ENCODE peak calls at places on chromosomes 12 and 14, in eight cellular contexts. One of them, this sample, is unnamed.

GRCh38 chr12:108305520-108305919 is 33.6 kb downstream of the CMKLR1 start:
- DNase-seq in activated CD4-positive, alpha-beta memory T cell treated with anti-CD3 and anti-CD28 coated beads for 36 hours: peak
- DNase-seq in RWPE1: peak
- DNase-seq in lung: peak
- DNase-seq in aorta: peak
- DNase-seq in GM04504: peak
- DNase-seq in heart left ventricle: peak
- DNase-seq in Calu3: peak
- DNase-seq in this sample: no peak

GRCh38 chr12:92945659-92946220 is 16.6 kb upstream of the EEA1 start:
- DNase-seq in lung: no peak
- DNase-seq in Calu3: no peak
- DNase-seq in heart left ventricle: no peak
- DNase-seq in RWPE1: no peak
- DNase-seq in activated CD4-positive, alpha-beta memory T cell treated with anti-CD3 and anti-CD28 coated beads for 36 hours: no peak
- DNase-seq in aorta: no peak
- DNase-seq in GM04504: no peak
- DNase-seq in this sample: no peak

GRCh38 chr12:101491325-101491724 is 16.2 kb downstream of the SPIC start:
- DNase-seq in RWPE1: no peak
- DNase-seq in Calu3: no peak
- DNase-seq in activated CD4-positive, alpha-beta memory T cell treated with anti-CD3 and anti-CD28 coated beads for 36 hours: no peak
- DNase-seq in aorta: no peak
- DNase-seq in heart left ventricle: no peak
- DNase-seq in lung: no peak
- DNase-seq in GM04504: no peak
- DNase-seq in this sample: no peak

GRCh38 chr12:53333289-53333688 is 2.9 kb downstream of the SP7 start:
- DNase-seq in GM04504: no peak
- DNase-seq in RWPE1: no peak
- DNase-seq in lung: no peak
- DNase-seq in aorta: no peak
- DNase-seq in Calu3: no peak
- DNase-seq in heart left ventricle: no peak
- DNase-seq in activated CD4-positive, alpha-beta memory T cell treated with anti-CD3 and anti-CD28 coated beads for 36 hours: no peak
- DNase-seq in this sample: no peak

GRCh38 chr12:122951406-122951805 is 14.9 kb downstream of the ABCB9 start:
- DNase-seq in RWPE1: peak
- DNase-seq in aorta: no peak
- DNase-seq in lung: no peak
- DNase-seq in heart left ventricle: no peak
- DNase-seq in GM04504: no peak
- DNase-seq in activated CD4-positive, alpha-beta memory T cell treated with anti-CD3 and anti-CD28 coated beads for 36 hours: no peak
- DNase-seq in Calu3: peak
- DNase-seq in this sample: no peak

GRCh38 chr12:27198036-27198435 is 46.0 kb upstream of the STK38L start:
- DNase-seq in Calu3: no peak
- DNase-seq in RWPE1: no peak
- DNase-seq in heart left ventricle: no peak
- DNase-seq in GM04504: no peak
- DNase-seq in aorta: peak
- DNase-seq in lung: no peak
- DNase-seq in activated CD4-positive, alpha-beta memory T cell treated with anti-CD3 and anti-CD28 coated beads for 36 hours: no peak
- DNase-seq in this sample: no peak

GRCh38 chr12:43795716-43796282 is 10.3 kb downstream of the TWF1 start:
- DNase-seq in lung: peak
- DNase-seq in RWPE1: no peak
- DNase-seq in aorta: no peak
- DNase-seq in GM04504: no peak
- DNase-seq in heart left ventricle: no peak
- DNase-seq in Calu3: no peak
- DNase-seq in activated CD4-positive, alpha-beta memory T cell treated with anti-CD3 and anti-CD28 coated beads for 36 hours: no peak
- DNase-seq in this sample: no peak

GRCh38 chr12:110289711-110290078 is 8.6 kb downstream of the ATP2A2 start:
- DNase-seq in aorta: no peak
- DNase-seq in activated CD4-positive, alpha-beta memory T cell treated with anti-CD3 and anti-CD28 coated beads for 36 hours: no peak
- DNase-seq in lung: no peak
- DNase-seq in GM04504: no peak
- DNase-seq in RWPE1: no peak
- DNase-seq in Calu3: no peak
- DNase-seq in heart left ventricle: no peak
- DNase-seq in this sample: no peak

GRCh38 chr12:124898200-124898950 is 16.1 kb downstream of the UBC start:
- DNase-seq in heart left ventricle: no peak
- DNase-seq in lung: no peak
- DNase-seq in GM04504: no peak
- DNase-seq in Calu3: peak
- DNase-seq in RWPE1: no peak
- DNase-seq in aorta: peak
- DNase-seq in activated CD4-positive, alpha-beta memory T cell treated with anti-CD3 and anti-CD28 coated beads for 36 hours: peak
- DNase-seq in this sample: no peak

GRCh38 chr14:30223966-30224365 is 296.3 kb upstream of the PRKD1 start:
- DNase-seq in activated CD4-positive, alpha-beta memory T cell treated with anti-CD3 and anti-CD28 coated beads for 36 hours: no peak
- DNase-seq in RWPE1: no peak
- DNase-seq in GM04504: no peak
- DNase-seq in lung: peak
- DNase-seq in heart left ventricle: no peak
- DNase-seq in Calu3: peak
- DNase-seq in aorta: peak
- DNase-seq in this sample: no peak

GRCh38 chr12:49325606-49326005 is 2.6 kb downstream of the TROAP start:
- DNase-seq in activated CD4-positive, alpha-beta memory T cell treated with anti-CD3 and anti-CD28 coated beads for 36 hours: no peak
- DNase-seq in GM04504: no peak
- DNase-seq in Calu3: no peak
- DNase-seq in aorta: no peak
- DNase-seq in lung: no peak
- DNase-seq in RWPE1: no peak
- DNase-seq in heart left ventricle: no peak
- DNase-seq in this sample: no peak

GRCh38 chr14:30330452-30330851 is 228.5 kb upstream of the G2E3 start:
- DNase-seq in lung: no peak
- DNase-seq in activated CD4-positive, alpha-beta memory T cell treated with anti-CD3 and anti-CD28 coated beads for 36 hours: no peak
- DNase-seq in aorta: no peak
- DNase-seq in Calu3: no peak
- DNase-seq in RWPE1: peak
- DNase-seq in heart left ventricle: no peak
- DNase-seq in GM04504: no peak
- DNase-seq in this sample: no peak

GRCh38 chr12:119802472-119802871 is 74.6 kb downstream of the CIT start:
- DNase-seq in activated CD4-positive, alpha-beta memory T cell treated with anti-CD3 and anti-CD28 coated beads for 36 hours: no peak
- DNase-seq in Calu3: no peak
- DNase-seq in RWPE1: no peak
- DNase-seq in lung: no peak
- DNase-seq in GM04504: peak
- DNase-seq in heart left ventricle: peak
- DNase-seq in aorta: peak
- DNase-seq in this sample: no peak

GRCh38 chr12:89345830-89346740 is 6.2 kb downstream of the DUSP6 start:
- DNase-seq in activated CD4-positive, alpha-beta memory T cell treated with anti-CD3 and anti-CD28 coated beads for 36 hours: peak
- DNase-seq in aorta: peak
- DNase-seq in RWPE1: no peak
- DNase-seq in lung: peak
- DNase-seq in GM04504: no peak
- DNase-seq in heart left ventricle: peak
- DNase-seq in Calu3: peak
- DNase-seq in this sample: peak

GRCh38 chr14:67999290-67999689 is 179.7 kb downstream of the RAD51B start:
- DNase-seq in Calu3: no peak
- DNase-seq in activated CD4-positive, alpha-beta memory T cell treated with anti-CD3 and anti-CD28 coated beads for 36 hours: no peak
- DNase-seq in aorta: no peak
- DNase-seq in heart left ventricle: no peak
- DNase-seq in RWPE1: no peak
- DNase-seq in GM04504: no peak
- DNase-seq in lung: no peak
- DNase-seq in this sample: no peak

GRCh38 chr12:15931590-15932053 is 20.5 kb downstream of the DERA start:
- DNase-seq in GM04504: no peak
- DNase-seq in RWPE1: no peak
- DNase-seq in heart left ventricle: no peak
- DNase-seq in aorta: no peak
- DNase-seq in activated CD4-positive, alpha-beta memory T cell treated with anti-CD3 and anti-CD28 coated beads for 36 hours: no peak
- DNase-seq in Calu3: no peak
- DNase-seq in lung: no peak
- DNase-seq in this sample: no peak

GRCh38 chr14:24224618-24225071 is 7.5 kb downstream of the NEDD8 start:
- DNase-seq in GM04504: peak
- DNase-seq in activated CD4-positive, alpha-beta memory T cell treated with anti-CD3 and anti-CD28 coated beads for 36 hours: no peak
- DNase-seq in lung: no peak
- DNase-seq in aorta: no peak
- DNase-seq in Calu3: no peak
- DNase-seq in heart left ventricle: no peak
- DNase-seq in RWPE1: peak
- DNase-seq in this sample: peak

GRCh38 chr12:79140711-79141110 is 276.1 kb downstream of the SYT1 start:
- DNase-seq in lung: no peak
- DNase-seq in activated CD4-positive, alpha-beta memory T cell treated with anti-CD3 and anti-CD28 coated beads for 36 hours: no peak
- DNase-seq in GM04504: no peak
- DNase-seq in RWPE1: no peak
- DNase-seq in Calu3: no peak
- DNase-seq in aorta: no peak
- DNase-seq in heart left ventricle: no peak
- DNase-seq in this sample: no peak

GRCh38 chr12:110543252-110543959 is 39.7 kb downstream of the PPTC7 start:
- DNase-seq in GM04504: no peak
- DNase-seq in Calu3: no peak
- DNase-seq in lung: peak
- DNase-seq in RWPE1: peak
- DNase-seq in heart left ventricle: peak
- DNase-seq in aorta: peak
- DNase-seq in activated CD4-positive, alpha-beta memory T cell treated with anti-CD3 and anti-CD28 coated beads for 36 hours: no peak
- DNase-seq in this sample: no peak

GRCh38 chr12:17215754-17216153 is 609.8 kb upstream of the LMO3 start:
- DNase-seq in heart left ventricle: no peak
- DNase-seq in activated CD4-positive, alpha-beta memory T cell treated with anti-CD3 and anti-CD28 coated beads for 36 hours: no peak
- DNase-seq in lung: no peak
- DNase-seq in RWPE1: no peak
- DNase-seq in aorta: no peak
- DNase-seq in GM04504: no peak
- DNase-seq in Calu3: peak
- DNase-seq in this sample: no peak

GRCh38 chr12:180445-180844 is 33.5 kb downstream of the SLC6A12 start:
- DNase-seq in aorta: peak
- DNase-seq in GM04504: no peak
- DNase-seq in Calu3: no peak
- DNase-seq in activated CD4-positive, alpha-beta memory T cell treated with anti-CD3 and anti-CD28 coated beads for 36 hours: no peak
- DNase-seq in lung: no peak
- DNase-seq in RWPE1: no peak
- DNase-seq in heart left ventricle: peak
- DNase-seq in this sample: no peak

GRCh38 chr12:11651785-11652184 is 2.3 kb downstream of the ETV6 start:
- DNase-seq in RWPE1: no peak
- DNase-seq in lung: no peak
- DNase-seq in heart left ventricle: no peak
- DNase-seq in aorta: no peak
- DNase-seq in Calu3: no peak
- DNase-seq in activated CD4-positive, alpha-beta memory T cell treated with anti-CD3 and anti-CD28 coated beads for 36 hours: no peak
- DNase-seq in GM04504: no peak
- DNase-seq in this sample: no peak

GRCh38 chr14:102390064-102390463 is 27.3 kb downstream of the TECPR2 start:
- DNase-seq in lung: no peak
- DNase-seq in aorta: no peak
- DNase-seq in RWPE1: no peak
- DNase-seq in heart left ventricle: no peak
- DNase-seq in activated CD4-positive, alpha-beta memory T cell treated with anti-CD3 and anti-CD28 coated beads for 36 hours: no peak
- DNase-seq in GM04504: no peak
- DNase-seq in Calu3: peak
- DNase-seq in this sample: peak

GRCh38 chr14:87944987-87945604 is 47.9 kb downstream of the GALC start:
- DNase-seq in GM04504: peak
- DNase-seq in lung: no peak
- DNase-seq in Calu3: peak
- DNase-seq in heart left ventricle: no peak
- DNase-seq in RWPE1: peak
- DNase-seq in aorta: no peak
- DNase-seq in activated CD4-positive, alpha-beta memory T cell treated with anti-CD3 and anti-CD28 coated beads for 36 hours: no peak
- DNase-seq in this sample: peak

GRCh38 chr12:24307716-24308335 is 358.4 kb upstream of the SOX5 start:
- DNase-seq in aorta: no peak
- DNase-seq in heart left ventricle: no peak
- DNase-seq in activated CD4-positive, alpha-beta memory T cell treated with anti-CD3 and anti-CD28 coated beads for 36 hours: no peak
- DNase-seq in RWPE1: no peak
- DNase-seq in lung: peak
- DNase-seq in GM04504: no peak
- DNase-seq in Calu3: no peak
- DNase-seq in this sample: no peak

GRCh38 chr12:58364389-58365086 is 423.2 kb downstream of the ATP23 start:
- DNase-seq in activated CD4-positive, alpha-beta memory T cell treated with anti-CD3 and anti-CD28 coated beads for 36 hours: no peak
- DNase-seq in aorta: no peak
- DNase-seq in RWPE1: peak
- DNase-seq in GM04504: peak
- DNase-seq in Calu3: no peak
- DNase-seq in heart left ventricle: no peak
- DNase-seq in lung: no peak
- DNase-seq in this sample: no peak

GRCh38 chr12:14315501-14315900 is 50.0 kb upstream of the ATF7IP start:
- DNase-seq in RWPE1: no peak
- DNase-seq in Calu3: no peak
- DNase-seq in GM04504: no peak
- DNase-seq in activated CD4-positive, alpha-beta memory T cell treated with anti-CD3 and anti-CD28 coated beads for 36 hours: no peak
- DNase-seq in lung: no peak
- DNase-seq in heart left ventricle: no peak
- DNase-seq in aorta: no peak
- DNase-seq in this sample: no peak

GRCh38 chr12:68352067-68352466 is 19.9 kb upstream of the MDM1 start:
- DNase-seq in RWPE1: no peak
- DNase-seq in GM04504: no peak
- DNase-seq in activated CD4-positive, alpha-beta memory T cell treated with anti-CD3 and anti-CD28 coated beads for 36 hours: no peak
- DNase-seq in aorta: no peak
- DNase-seq in lung: no peak
- DNase-seq in heart left ventricle: no peak
- DNase-seq in Calu3: no peak
- DNase-seq in this sample: no peak

GRCh38 chr12:71797506-71797905 is 42.1 kb upstream of the TBC1D15 start:
- DNase-seq in lung: no peak
- DNase-seq in Calu3: no peak
- DNase-seq in aorta: no peak
- DNase-seq in RWPE1: no peak
- DNase-seq in heart left ventricle: no peak
- DNase-seq in GM04504: no peak
- DNase-seq in activated CD4-positive, alpha-beta memory T cell treated with anti-CD3 and anti-CD28 coated beads for 36 hours: no peak
- DNase-seq in this sample: no peak

GRCh38 chr12:42382013-42382696 is 56.2 kb downstream of the PPHLN1 start:
- DNase-seq in lung: no peak
- DNase-seq in aorta: no peak
- DNase-seq in RWPE1: no peak
- DNase-seq in Calu3: no peak
- DNase-seq in GM04504: no peak
- DNase-seq in heart left ventricle: no peak
- DNase-seq in activated CD4-positive, alpha-beta memory T cell treated with anti-CD3 and anti-CD28 coated beads for 36 hours: no peak
- DNase-seq in this sample: no peak